ENCODE peak calls at places on chromosomes 6 and 20, in nine cellular contexts. One of them, this sample, is unnamed.

GRCh38 chr20:8019178-8019997 is at the start of gene TMX4:
- DNase-seq in activated T-helper 1 cell treated with anti-CD3 and anti-CD28 coated beads, Interleukin-2, amount 50 U/mL, for 16 hours: peak; percentile 84
- DNase-seq in stimulated activated CD8-positive, alpha-beta memory T cell treated with anti-CD3 and anti-CD28 coated beads, Interleukin-7, amount 100 ng/mL, for 1 hour: peak; percentile 79
- DNase-seq in CD4-positive, alpha-beta T cell: peak; percentile 81
- DNase-seq in kidney tubule cell: peak; percentile 97
- DNase-seq in amniotic epithelial cell: peak; percentile 98
- DNase-seq in lung: peak; percentile 98
- DNase-seq in GM12865: peak; percentile 97
- DNase-seq in body of pancreas: peak; percentile 99
- DNase-seq in this sample: peak; percentile 92

GRCh38 chr6:113102761-113103160 is 754.4 kb upstream of the MARCKS start:
- DNase-seq in kidney tubule cell: no peak
- DNase-seq in GM12865: no peak
- DNase-seq in CD4-positive, alpha-beta T cell: no peak
- DNase-seq in amniotic epithelial cell: peak; percentile 46
- DNase-seq in stimulated activated CD8-positive, alpha-beta memory T cell treated with anti-CD3 and anti-CD28 coated beads, Interleukin-7, amount 100 ng/mL, for 1 hour: no peak
- DNase-seq in lung: no peak
- DNase-seq in body of pancreas: no peak
- DNase-seq in activated T-helper 1 cell treated with anti-CD3 and anti-CD28 coated beads, Interleukin-2, amount 50 U/mL, for 16 hours: no peak
- DNase-seq in this sample: no peak

GRCh38 chr6:17817763-17818162 is 111.0 kb upstream of the NUP153 start:
- DNase-seq in GM12865: no peak
- DNase-seq in activated T-helper 1 cell treated with anti-CD3 and anti-CD28 coated beads, Interleukin-2, amount 50 U/mL, for 16 hours: no peak
- DNase-seq in stimulated activated CD8-positive, alpha-beta memory T cell treated with anti-CD3 and anti-CD28 coated beads, Interleukin-7, amount 100 ng/mL, for 1 hour: no peak
- DNase-seq in CD4-positive, alpha-beta T cell: no peak
- DNase-seq in lung: no peak
- DNase-seq in body of pancreas: no peak
- DNase-seq in amniotic epithelial cell: no peak
- DNase-seq in kidney tubule cell: no peak
- DNase-seq in this sample: no peak

GRCh38 chr6:170037541-170038250 is 253.2 kb downstream of the DLL1 start:
- DNase-seq in activated T-helper 1 cell treated with anti-CD3 and anti-CD28 coated beads, Interleukin-2, amount 50 U/mL, for 16 hours: no peak
- DNase-seq in CD4-positive, alpha-beta T cell: no peak
- DNase-seq in stimulated activated CD8-positive, alpha-beta memory T cell treated with anti-CD3 and anti-CD28 coated beads, Interleukin-7, amount 100 ng/mL, for 1 hour: no peak
- DNase-seq in kidney tubule cell: no peak
- DNase-seq in body of pancreas: no peak
- DNase-seq in lung: no peak
- DNase-seq in GM12865: no peak
- DNase-seq in amniotic epithelial cell: no peak
- DNase-seq in this sample: no peak

GRCh38 chr6:73451166-73452106 is 661 bp downstream of the CGAS start:
- DNase-seq in GM12865: peak; percentile 84
- DNase-seq in lung: peak; percentile 31
- DNase-seq in CD4-positive, alpha-beta T cell: peak; percentile 18
- DNase-seq in activated T-helper 1 cell treated with anti-CD3 and anti-CD28 coated beads, Interleukin-2, amount 50 U/mL, for 16 hours: peak; percentile 10
- DNase-seq in stimulated activated CD8-positive, alpha-beta memory T cell treated with anti-CD3 and anti-CD28 coated beads, Interleukin-7, amount 100 ng/mL, for 1 hour: no peak
- DNase-seq in body of pancreas: peak; percentile 32
- DNase-seq in amniotic epithelial cell: peak; percentile 25
- DNase-seq in kidney tubule cell: peak; percentile 57
- DNase-seq in this sample: peak; percentile 46

GRCh38 chr20:37500311-37500710 is 20.7 kb upstream of the NNAT start:
- DNase-seq in stimulated activated CD8-positive, alpha-beta memory T cell treated with anti-CD3 and anti-CD28 coated beads, Interleukin-7, amount 100 ng/mL, for 1 hour: no peak
- DNase-seq in amniotic epithelial cell: no peak
- DNase-seq in body of pancreas: no peak
- DNase-seq in kidney tubule cell: no peak
- DNase-seq in CD4-positive, alpha-beta T cell: no peak
- DNase-seq in GM12865: no peak
- DNase-seq in activated T-helper 1 cell treated with anti-CD3 and anti-CD28 coated beads, Interleukin-2, amount 50 U/mL, for 16 hours: no peak
- DNase-seq in lung: no peak
- DNase-seq in this sample: no peak

GRCh38 chr6:112560651-112561050 is 213.5 kb downstream of the RFPL4B start:
- DNase-seq in activated T-helper 1 cell treated with anti-CD3 and anti-CD28 coated beads, Interleukin-2, amount 50 U/mL, for 16 hours: no peak
- DNase-seq in stimulated activated CD8-positive, alpha-beta memory T cell treated with anti-CD3 and anti-CD28 coated beads, Interleukin-7, amount 100 ng/mL, for 1 hour: no peak
- DNase-seq in body of pancreas: no peak
- DNase-seq in kidney tubule cell: no peak
- DNase-seq in amniotic epithelial cell: no peak
- DNase-seq in lung: no peak
- DNase-seq in CD4-positive, alpha-beta T cell: no peak
- DNase-seq in GM12865: peak; percentile 6
- DNase-seq in this sample: no peak

GRCh38 chr6:86856937-86857563 is 80.3 kb upstream of the HTR1E start:
- DNase-seq in stimulated activated CD8-positive, alpha-beta memory T cell treated with anti-CD3 and anti-CD28 coated beads, Interleukin-7, amount 100 ng/mL, for 1 hour: no peak
- DNase-seq in activated T-helper 1 cell treated with anti-CD3 and anti-CD28 coated beads, Interleukin-2, amount 50 U/mL, for 16 hours: no peak
- DNase-seq in GM12865: peak; percentile 52
- DNase-seq in lung: no peak
- DNase-seq in CD4-positive, alpha-beta T cell: no peak
- DNase-seq in amniotic epithelial cell: peak; percentile 16
- DNase-seq in kidney tubule cell: peak; percentile 52
- DNase-seq in body of pancreas: peak; percentile 43
- DNase-seq in this sample: peak; percentile 2

GRCh38 chr20:63180541-63181185 is 35.3 kb downstream of the YTHDF1 start:
- DNase-seq in lung: no peak
- DNase-seq in amniotic epithelial cell: no peak
- DNase-seq in stimulated activated CD8-positive, alpha-beta memory T cell treated with anti-CD3 and anti-CD28 coated beads, Interleukin-7, amount 100 ng/mL, for 1 hour: no peak
- DNase-seq in activated T-helper 1 cell treated with anti-CD3 and anti-CD28 coated beads, Interleukin-2, amount 50 U/mL, for 16 hours: no peak
- DNase-seq in kidney tubule cell: no peak
- DNase-seq in CD4-positive, alpha-beta T cell: no peak
- DNase-seq in body of pancreas: no peak
- DNase-seq in GM12865: no peak
- DNase-seq in this sample: no peak

GRCh38 chr6:26183581-26184408 is 96.6 kb downstream of the HFE start:
- DNase-seq in kidney tubule cell: peak; percentile 94
- DNase-seq in CD4-positive, alpha-beta T cell: peak; percentile 20
- DNase-seq in lung: peak; percentile 58
- DNase-seq in activated T-helper 1 cell treated with anti-CD3 and anti-CD28 coated beads, Interleukin-2, amount 50 U/mL, for 16 hours: no peak
- DNase-seq in body of pancreas: peak; percentile 74
- DNase-seq in GM12865: peak; percentile 82
- DNase-seq in stimulated activated CD8-positive, alpha-beta memory T cell treated with anti-CD3 and anti-CD28 coated beads, Interleukin-7, amount 100 ng/mL, for 1 hour: no peak
- DNase-seq in amniotic epithelial cell: peak; percentile 93
- DNase-seq in this sample: peak; percentile 73

GRCh38 chr6:158149641-158150040 is 18.4 kb downstream of the SERAC1 start:
- DNase-seq in kidney tubule cell: peak; percentile 42
- DNase-seq in body of pancreas: no peak
- DNase-seq in GM12865: no peak
- DNase-seq in activated T-helper 1 cell treated with anti-CD3 and anti-CD28 coated beads, Interleukin-2, amount 50 U/mL, for 16 hours: no peak
- DNase-seq in lung: no peak
- DNase-seq in stimulated activated CD8-positive, alpha-beta memory T cell treated with anti-CD3 and anti-CD28 coated beads, Interleukin-7, amount 100 ng/mL, for 1 hour: no peak
- DNase-seq in CD4-positive, alpha-beta T cell: no peak
- DNase-seq in amniotic epithelial cell: peak; percentile 61
- DNase-seq in this sample: no peak

GRCh38 chr20:59736366-59736765 is 132.0 kb downstream of the PHACTR3 start:
- DNase-seq in CD4-positive, alpha-beta T cell: no peak
- DNase-seq in GM12865: no peak
- DNase-seq in kidney tubule cell: no peak
- DNase-seq in lung: no peak
- DNase-seq in activated T-helper 1 cell treated with anti-CD3 and anti-CD28 coated beads, Interleukin-2, amount 50 U/mL, for 16 hours: no peak
- DNase-seq in body of pancreas: no peak
- DNase-seq in stimulated activated CD8-positive, alpha-beta memory T cell treated with anti-CD3 and anti-CD28 coated beads, Interleukin-7, amount 100 ng/mL, for 1 hour: no peak
- DNase-seq in amniotic epithelial cell: no peak
- DNase-seq in this sample: no peak

GRCh38 chr6:10662742-10663141 is 31.7 kb downstream of the C6orf52 start:
- DNase-seq in stimulated activated CD8-positive, alpha-beta memory T cell treated with anti-CD3 and anti-CD28 coated beads, Interleukin-7, amount 100 ng/mL, for 1 hour: no peak
- DNase-seq in amniotic epithelial cell: no peak
- DNase-seq in activated T-helper 1 cell treated with anti-CD3 and anti-CD28 coated beads, Interleukin-2, amount 50 U/mL, for 16 hours: no peak
- DNase-seq in CD4-positive, alpha-beta T cell: no peak
- DNase-seq in lung: no peak
- DNase-seq in GM12865: no peak
- DNase-seq in kidney tubule cell: no peak
- DNase-seq in body of pancreas: no peak
- DNase-seq in this sample: no peak

GRCh38 chr20:47272893-47273590 is 83.5 kb downstream of the ZMYND8 start:
- DNase-seq in kidney tubule cell: peak; percentile 76
- DNase-seq in lung: peak; percentile 48
- DNase-seq in CD4-positive, alpha-beta T cell: peak; percentile 21
- DNase-seq in stimulated activated CD8-positive, alpha-beta memory T cell treated with anti-CD3 and anti-CD28 coated beads, Interleukin-7, amount 100 ng/mL, for 1 hour: peak; percentile 1
- DNase-seq in activated T-helper 1 cell treated with anti-CD3 and anti-CD28 coated beads, Interleukin-2, amount 50 U/mL, for 16 hours: no peak
- DNase-seq in body of pancreas: peak; percentile 68
- DNase-seq in GM12865: peak; percentile 74
- DNase-seq in amniotic epithelial cell: peak; percentile 71
- DNase-seq in this sample: peak; percentile 83

GRCh38 chr6:119346914-119347313 is 2.6 kb downstream of the MAN1A1 start:
- DNase-seq in GM12865: no peak
- DNase-seq in body of pancreas: no peak
- DNase-seq in amniotic epithelial cell: no peak
- DNase-seq in activated T-helper 1 cell treated with anti-CD3 and anti-CD28 coated beads, Interleukin-2, amount 50 U/mL, for 16 hours: no peak
- DNase-seq in lung: no peak
- DNase-seq in kidney tubule cell: peak; percentile 9
- DNase-seq in stimulated activated CD8-positive, alpha-beta memory T cell treated with anti-CD3 and anti-CD28 coated beads, Interleukin-7, amount 100 ng/mL, for 1 hour: no peak
- DNase-seq in CD4-positive, alpha-beta T cell: no peak
- DNase-seq in this sample: no peak

GRCh38 chr20:57664924-57665588 is 44.8 kb downstream of the PMEPA1 start:
- DNase-seq in kidney tubule cell: no peak
- DNase-seq in body of pancreas: no peak
- DNase-seq in stimulated activated CD8-positive, alpha-beta memory T cell treated with anti-CD3 and anti-CD28 coated beads, Interleukin-7, amount 100 ng/mL, for 1 hour: no peak
- DNase-seq in activated T-helper 1 cell treated with anti-CD3 and anti-CD28 coated beads, Interleukin-2, amount 50 U/mL, for 16 hours: no peak
- DNase-seq in amniotic epithelial cell: no peak
- DNase-seq in CD4-positive, alpha-beta T cell: no peak
- DNase-seq in GM12865: no peak
- DNase-seq in lung: no peak
- DNase-seq in this sample: peak; percentile 6

GRCh38 chr6:17877196-17877889 is 110.1 kb downstream of the KIF13A start:
- DNase-seq in body of pancreas: no peak
- DNase-seq in GM12865: no peak
- DNase-seq in stimulated activated CD8-positive, alpha-beta memory T cell treated with anti-CD3 and anti-CD28 coated beads, Interleukin-7, amount 100 ng/mL, for 1 hour: no peak
- DNase-seq in CD4-positive, alpha-beta T cell: no peak
- DNase-seq in amniotic epithelial cell: peak; percentile 93
- DNase-seq in activated T-helper 1 cell treated with anti-CD3 and anti-CD28 coated beads, Interleukin-2, amount 50 U/mL, for 16 hours: no peak
- DNase-seq in kidney tubule cell: no peak
- DNase-seq in lung: no peak
- DNase-seq in this sample: no peak

GRCh38 chr6:9927271-9927670 is 487.6 kb downstream of the TFAP2A start:
- DNase-seq in GM12865: no peak
- DNase-seq in CD4-positive, alpha-beta T cell: no peak
- DNase-seq in kidney tubule cell: peak; percentile 7
- DNase-seq in activated T-helper 1 cell treated with anti-CD3 and anti-CD28 coated beads, Interleukin-2, amount 50 U/mL, for 16 hours: no peak
- DNase-seq in amniotic epithelial cell: no peak
- DNase-seq in stimulated activated CD8-positive, alpha-beta memory T cell treated with anti-CD3 and anti-CD28 coated beads, Interleukin-7, amount 100 ng/mL, for 1 hour: no peak
- DNase-seq in lung: no peak
- DNase-seq in body of pancreas: no peak
- DNase-seq in this sample: no peak

GRCh38 chr20:44962483-44962882 is 2.3 kb upstream of the TOMM34 start:
- DNase-seq in activated T-helper 1 cell treated with anti-CD3 and anti-CD28 coated beads, Interleukin-2, amount 50 U/mL, for 16 hours: no peak
- DNase-seq in stimulated activated CD8-positive, alpha-beta memory T cell treated with anti-CD3 and anti-CD28 coated beads, Interleukin-7, amount 100 ng/mL, for 1 hour: no peak
- DNase-seq in kidney tubule cell: no peak
- DNase-seq in GM12865: no peak
- DNase-seq in amniotic epithelial cell: no peak
- DNase-seq in lung: no peak
- DNase-seq in body of pancreas: no peak
- DNase-seq in CD4-positive, alpha-beta T cell: no peak
- DNase-seq in this sample: no peak

GRCh38 chr6:35063701-35064507 is 77.2 kb downstream of the TCP11 start:
- DNase-seq in activated T-helper 1 cell treated with anti-CD3 and anti-CD28 coated beads, Interleukin-2, amount 50 U/mL, for 16 hours: no peak
- DNase-seq in GM12865: no peak
- DNase-seq in CD4-positive, alpha-beta T cell: no peak
- DNase-seq in lung: no peak
- DNase-seq in amniotic epithelial cell: no peak
- DNase-seq in kidney tubule cell: no peak
- DNase-seq in stimulated activated CD8-positive, alpha-beta memory T cell treated with anti-CD3 and anti-CD28 coated beads, Interleukin-7, amount 100 ng/mL, for 1 hour: no peak
- DNase-seq in body of pancreas: no peak
- DNase-seq in this sample: peak; percentile 43

GRCh38 chr20:62426678-62427077 is 661 bp downstream of the RBBP8NL start:
- DNase-seq in CD4-positive, alpha-beta T cell: no peak
- DNase-seq in GM12865: no peak
- DNase-seq in lung: no peak
- DNase-seq in stimulated activated CD8-positive, alpha-beta memory T cell treated with anti-CD3 and anti-CD28 coated beads, Interleukin-7, amount 100 ng/mL, for 1 hour: no peak
- DNase-seq in activated T-helper 1 cell treated with anti-CD3 and anti-CD28 coated beads, Interleukin-2, amount 50 U/mL, for 16 hours: no peak
- DNase-seq in kidney tubule cell: no peak
- DNase-seq in body of pancreas: peak; percentile 60
- DNase-seq in amniotic epithelial cell: no peak
- DNase-seq in this sample: peak; percentile 94

GRCh38 chr6:143536461-143536865 is 24.9 kb upstream of the FUCA2 start:
- DNase-seq in activated T-helper 1 cell treated with anti-CD3 and anti-CD28 coated beads, Interleukin-2, amount 50 U/mL, for 16 hours: peak; percentile 18
- DNase-seq in lung: peak; percentile 53
- DNase-seq in stimulated activated CD8-positive, alpha-beta memory T cell treated with anti-CD3 and anti-CD28 coated beads, Interleukin-7, amount 100 ng/mL, for 1 hour: no peak
- DNase-seq in kidney tubule cell: peak; percentile 74
- DNase-seq in GM12865: peak; percentile 61
- DNase-seq in body of pancreas: peak; percentile 43
- DNase-seq in CD4-positive, alpha-beta T cell: no peak
- DNase-seq in amniotic epithelial cell: no peak
- DNase-seq in this sample: no peak

GRCh38 chr6:33585403-33586107 is 5.5 kb upstream of the BAK1 start:
- DNase-seq in lung: peak; percentile 72
- DNase-seq in stimulated activated CD8-positive, alpha-beta memory T cell treated with anti-CD3 and anti-CD28 coated beads, Interleukin-7, amount 100 ng/mL, for 1 hour: peak; percentile 75
- DNase-seq in CD4-positive, alpha-beta T cell: peak; percentile 81
- DNase-seq in amniotic epithelial cell: peak; percentile 51
- DNase-seq in body of pancreas: peak; percentile 82
- DNase-seq in activated T-helper 1 cell treated with anti-CD3 and anti-CD28 coated beads, Interleukin-2, amount 50 U/mL, for 16 hours: peak; percentile 73
- DNase-seq in kidney tubule cell: peak; percentile 82
- DNase-seq in GM12865: peak; percentile 93
- DNase-seq in this sample: peak; percentile 93

GRCh38 chr6:150967910-150968309 is 102.4 kb downstream of the MTHFD1L start:
- DNase-seq in amniotic epithelial cell: no peak
- DNase-seq in activated T-helper 1 cell treated with anti-CD3 and anti-CD28 coated beads, Interleukin-2, amount 50 U/mL, for 16 hours: no peak
- DNase-seq in stimulated activated CD8-positive, alpha-beta memory T cell treated with anti-CD3 and anti-CD28 coated beads, Interleukin-7, amount 100 ng/mL, for 1 hour: no peak
- DNase-seq in kidney tubule cell: no peak
- DNase-seq in lung: no peak
- DNase-seq in CD4-positive, alpha-beta T cell: no peak
- DNase-seq in GM12865: no peak
- DNase-seq in body of pancreas: no peak
- DNase-seq in this sample: no peak

GRCh38 chr20:18717062-18717461 is 96.5 kb upstream of the SCP2D1 start:
- DNase-seq in CD4-positive, alpha-beta T cell: no peak
- DNase-seq in amniotic epithelial cell: peak; percentile 58
- DNase-seq in lung: no peak
- DNase-seq in GM12865: no peak
- DNase-seq in kidney tubule cell: no peak
- DNase-seq in stimulated activated CD8-positive, alpha-beta memory T cell treated with anti-CD3 and anti-CD28 coated beads, Interleukin-7, amount 100 ng/mL, for 1 hour: no peak
- DNase-seq in activated T-helper 1 cell treated with anti-CD3 and anti-CD28 coated beads, Interleukin-2, amount 50 U/mL, for 16 hours: no peak
- DNase-seq in body of pancreas: no peak
- DNase-seq in this sample: no peak

GRCh38 chr20:17227199-17227535 is 327 bp downstream of the PCSK2 start:
- DNase-seq in lung: no peak
- DNase-seq in body of pancreas: no peak
- DNase-seq in CD4-positive, alpha-beta T cell: no peak
- DNase-seq in GM12865: no peak
- DNase-seq in activated T-helper 1 cell treated with anti-CD3 and anti-CD28 coated beads, Interleukin-2, amount 50 U/mL, for 16 hours: no peak
- DNase-seq in stimulated activated CD8-positive, alpha-beta memory T cell treated with anti-CD3 and anti-CD28 coated beads, Interleukin-7, amount 100 ng/mL, for 1 hour: no peak
- DNase-seq in kidney tubule cell: no peak
- DNase-seq in amniotic epithelial cell: no peak
- DNase-seq in this sample: peak; percentile 10

GRCh38 chr20:58898629-58899028 is 46.1 kb downstream of the GNAS start:
- DNase-seq in activated T-helper 1 cell treated with anti-CD3 and anti-CD28 coated beads, Interleukin-2, amount 50 U/mL, for 16 hours: no peak
- DNase-seq in CD4-positive, alpha-beta T cell: no peak
- DNase-seq in body of pancreas: no peak
- DNase-seq in GM12865: no peak
- DNase-seq in stimulated activated CD8-positive, alpha-beta memory T cell treated with anti-CD3 and anti-CD28 coated beads, Interleukin-7, amount 100 ng/mL, for 1 hour: no peak
- DNase-seq in lung: no peak
- DNase-seq in amniotic epithelial cell: no peak
- DNase-seq in kidney tubule cell: no peak
- DNase-seq in this sample: no peak

GRCh38 chr20:43670423-43670822 is 3.5 kb downstream of the MYBL2 start:
- DNase-seq in activated T-helper 1 cell treated with anti-CD3 and anti-CD28 coated beads, Interleukin-2, amount 50 U/mL, for 16 hours: no peak
- DNase-seq in body of pancreas: no peak
- DNase-seq in amniotic epithelial cell: no peak
- DNase-seq in CD4-positive, alpha-beta T cell: no peak
- DNase-seq in GM12865: no peak
- DNase-seq in lung: no peak
- DNase-seq in kidney tubule cell: no peak
- DNase-seq in stimulated activated CD8-positive, alpha-beta memory T cell treated with anti-CD3 and anti-CD28 coated beads, Interleukin-7, amount 100 ng/mL, for 1 hour: no peak
- DNase-seq in this sample: no peak

GRCh38 chr6:38214159-38214558 is 394.6 kb downstream of the ZFAND3 start:
- DNase-seq in kidney tubule cell: no peak
- DNase-seq in body of pancreas: no peak
- DNase-seq in GM12865: no peak
- DNase-seq in lung: no peak
- DNase-seq in stimulated activated CD8-positive, alpha-beta memory T cell treated with anti-CD3 and anti-CD28 coated beads, Interleukin-7, amount 100 ng/mL, for 1 hour: no peak
- DNase-seq in activated T-helper 1 cell treated with anti-CD3 and anti-CD28 coated beads, Interleukin-2, amount 50 U/mL, for 16 hours: no peak
- DNase-seq in amniotic epithelial cell: no peak
- DNase-seq in CD4-positive, alpha-beta T cell: no peak
- DNase-seq in this sample: no peak

GRCh38 chr6:89956182-89956581 is 61.9 kb downstream of the GJA10 start:
- DNase-seq in stimulated activated CD8-positive, alpha-beta memory T cell treated with anti-CD3 and anti-CD28 coated beads, Interleukin-7, amount 100 ng/mL, for 1 hour: no peak
- DNase-seq in amniotic epithelial cell: no peak
- DNase-seq in GM12865: no peak
- DNase-seq in body of pancreas: no peak
- DNase-seq in CD4-positive, alpha-beta T cell: no peak
- DNase-seq in lung: no peak
- DNase-seq in kidney tubule cell: no peak
- DNase-seq in activated T-helper 1 cell treated with anti-CD3 and anti-CD28 coated beads, Interleukin-2, amount 50 U/mL, for 16 hours: no peak
- DNase-seq in this sample: no peak

GRCh38 chr6:22024973-22025467 is 271.8 kb downstream of the PRL start:
- DNase-seq in kidney tubule cell: no peak
- DNase-seq in stimulated activated CD8-positive, alpha-beta memory T cell treated with anti-CD3 and anti-CD28 coated beads, Interleukin-7, amount 100 ng/mL, for 1 hour: no peak
- DNase-seq in lung: no peak
- DNase-seq in CD4-positive, alpha-beta T cell: no peak
- DNase-seq in body of pancreas: no peak
- DNase-seq in amniotic epithelial cell: no peak
- DNase-seq in GM12865: peak; percentile 67
- DNase-seq in activated T-helper 1 cell treated with anti-CD3 and anti-CD28 coated beads, Interleukin-2, amount 50 U/mL, for 16 hours: no peak
- DNase-seq in this sample: no peak